ENCODE peak calls at places on chromosomes 5 and 9, in six cellular contexts. Y is foreskin fibroblast; Z is CD8-positive, alpha-beta memory T cell; N is astrocyte of the hippocampus; E is fibroblast of the aortic adventitia; C is pancreas. I is an unnamed sample.

GRCh38 chr9:137454145-137454505 is 5.0 kb downstream of the NSMF start:
- DNase-seq in Z (peak), N (peak), E (peak), C (peak), Y (no peak), I (no peak)

GRCh38 chr9:34603610-34604231 is 8.2 kb downstream of the RPP25L start:
- DNase-seq in Z (peak), Y (peak), C (peak), E (peak), N (peak), I (peak)

GRCh38 chr9:122216798-122217418 is 11.8 kb downstream of the LHX6 start:
- DNase-seq in C (no peak), N (no peak), Y (no peak), E (no peak), Z (no peak), I (no peak)

GRCh38 chr9:133774799-133775198 is 36.6 kb upstream of the SARDH start:
- DNase-seq in E (no peak), Y (no peak), Z (no peak), N (no peak), C (no peak), I (no peak)

GRCh38 chr9:14007199-14007769 is 306.7 kb downstream of the NFIB start:
- DNase-seq in N (no peak), E (no peak), Y (no peak), Z (no peak), C (no peak), I (no peak)

GRCh38 chr9:136567651-136568287 is 21.9 kb upstream of the NOTCH1 start:
- DNase-seq in C (peak), Y (peak), N (peak), E (peak), Z (no peak), I (no peak)

GRCh38 chr5:39519566-39520231 is 94.9 kb upstream of the DAB2 start:
- DNase-seq in Z (no peak), N (peak), E (peak), Y (peak), C (no peak), I (no peak)

GRCh38 chr9:89739531-89740315 is 134.9 kb downstream of the GADD45G start:
- DNase-seq in N (no peak), E (no peak), Z (peak), Y (no peak), C (no peak), I (no peak)

GRCh38 chr5:128220841-128221240 is 137.3 kb downstream of the SLC12A2 start:
- DNase-seq in C (no peak), Y (no peak), E (no peak), N (no peak), Z (no peak), I (no peak)

GRCh38 chr5:73436535-73437125 is 11.9 kb downstream of the FOXD1 start:
- DNase-seq in Y (no peak), E (no peak), Z (no peak), C (no peak), N (peak), I (no peak)

GRCh38 chr9:130182090-130182909 is 10.1 kb downstream of the NCS1 start:
- DNase-seq in Z (no peak), N (no peak), C (no peak), Y (no peak), E (no peak), I (no peak)

GRCh38 chr5:127590154-127590722 is 58.6 kb upstream of the CTXN3 start:
- DNase-seq in Y (no peak), C (no peak), E (no peak), Z (no peak), N (no peak), I (no peak)

GRCh38 chr9:136734837-136735496 is 7.8 kb downstream of the LCN10 start:
- DNase-seq in E (no peak), N (no peak), Y (no peak), C (no peak), Z (no peak), I (no peak)

GRCh38 chr9:107226431-107226830 is 56.6 kb upstream of the RAD23B start:
- DNase-seq in E (no peak), N (no peak), C (no peak), Z (no peak), Y (no peak), I (no peak)

GRCh38 chr9:86487222-86487841 is 133.1 kb upstream of the TUT7 start:
- DNase-seq in N (peak), Z (no peak), Y (peak), E (peak), C (no peak), I (no peak)

GRCh38 chr5:61167382-61167781 is 5.1 kb upstream of the SMIM15 start:
- DNase-seq in Z (no peak), C (peak), E (peak), N (peak), Y (peak), I (no peak)

GRCh38 chr9:137969008-137969407 is 91.4 kb downstream of the CACNA1B start:
- DNase-seq in Y (no peak), C (no peak), Z (no peak), N (no peak), E (no peak), I (no peak)

GRCh38 chr9:127803507-127804352 is 1.0 kb downstream of the FPGS start:
- DNase-seq in Y (peak), C (peak), Z (peak), E (peak), N (peak), I (no peak)

GRCh38 chr5:104904561-104904960 is 1342.0 kb upstream of the NUDT12 start:
- DNase-seq in Z (no peak), Y (no peak), N (no peak), E (no peak), C (no peak), I (no peak)

GRCh38 chr9:136621734-136622093 is 41.0 kb upstream of the EGFL7 start:
- DNase-seq in N (no peak), Z (no peak), E (no peak), C (no peak), Y (no peak), I (no peak)

GRCh38 chr5:178202541-178202940 is 1.8 kb upstream of the HNRNPAB start:
- DNase-seq in E (no peak), C (no peak), Y (no peak), Z (no peak), N (no peak), I (no peak)

GRCh38 chr5:154575869-154576806 is 98.1 kb upstream of the HAND1 start:
- DNase-seq in Y (no peak), E (no peak), Z (no peak), C (no peak), N (no peak), I (no peak)

GRCh38 chr9:126114850-126115460 is 211.7 kb upstream of the MVB12B start:
- DNase-seq in C (no peak), E (no peak), N (no peak), Z (no peak), Y (no peak), I (no peak)

GRCh38 chr5:6248132-6248531 is 130.2 kb downstream of the MED10 start:
- DNase-seq in E (no peak), Y (no peak), C (no peak), Z (no peak), N (no peak), I (no peak)

GRCh38 chr5:53766683-53767082 is 206.2 kb downstream of the NDUFS4 start:
- DNase-seq in Y (no peak), C (no peak), Z (no peak), E (no peak), N (no peak), I (no peak)

GRCh38 chr5:54835642-54836041 is 149.8 kb downstream of the ESM1 start:
- DNase-seq in Y (peak), N (no peak), Z (no peak), E (peak), C (no peak), I (no peak)

GRCh38 chr5:1253456-1254105 is 28.4 kb downstream of the SLC6A18 start:
- DNase-seq in E (no peak), N (no peak), Y (no peak), Z (no peak), C (no peak), I (no peak)

GRCh38 chr9:112925058-112925641 is 34.5 kb upstream of the SLC46A2 start:
- DNase-seq in Z (no peak), E (peak), N (peak), Y (peak), C (no peak), I (no peak)

GRCh38 chr5:6772886-6773285 is 59.7 kb downstream of the TENT4A start:
- DNase-seq in C (no peak), Z (no peak), E (no peak), N (no peak), Y (no peak), I (no peak)

I was measured in T-helper 9 cell.